ENCODE peak calls at places on chromosomes 2 and 18, in eight cellular contexts. T, R, L, Y, V, D, J and U are unnamed samples.

GRCh38 chr2:64276417-64277095 is 132.3 kb upstream of the PELI1 start:
- DNase-seq in J (no peak), Y (peak), R (peak), D (no peak), L (no peak), V (no peak), T (peak), U (no peak)

GRCh38 chr2:241456546-241456945 is 51.8 kb downstream of the STK25 start:
- DNase-seq in J (no peak), L (no peak), V (no peak), D (no peak), T (no peak), Y (no peak), R (no peak), U (no peak)

GRCh38 chr2:26745609-26746327 is 18.3 kb upstream of the SLC35F6 start:
- DNase-seq in J (peak), D (peak), L (peak), Y (peak), T (peak), R (peak), V (peak), U (peak)

GRCh38 chr2:112243233-112243632 is 11.6 kb downstream of the ZC3H8 start:
- DNase-seq in J (no peak), Y (peak), T (no peak), R (no peak), V (no peak), D (no peak), L (no peak), U (no peak)

GRCh38 chr18:37299471-37300304 is 265.9 kb downstream of the CELF4 start:
- DNase-seq in V (no peak), T (peak), L (peak), R (peak), D (peak), J (peak), Y (peak), U (no peak)

GRCh38 chr2:147696426-147696825 is 148.4 kb upstream of the ACVR2A start:
- DNase-seq in Y (peak), T (peak), R (no peak), L (no peak), V (no peak), D (no peak), J (no peak), U (no peak)

GRCh38 chr2:47009368-47009767 is 93.8 kb upstream of the MCFD2 start:
- DNase-seq in R (no peak), D (no peak), V (no peak), L (no peak), T (no peak), J (no peak), Y (no peak), U (no peak)

GRCh38 chr2:181239400-181239799 is 217.8 kb upstream of the ITGA4 start:
- DNase-seq in Y (peak), V (peak), D (no peak), T (no peak), R (no peak), L (peak), J (no peak), U (no peak)

GRCh38 chr2:100653449-100654045 is 90.8 kb downstream of the PDCL3 start:
- DNase-seq in R (no peak), Y (no peak), T (no peak), D (no peak), J (no peak), V (no peak), L (no peak), U (no peak)

GRCh38 chr2:74417763-74418162 is 3.7 kb downstream of the C2orf81 start:
- DNase-seq in R (no peak), Y (no peak), D (no peak), J (no peak), V (no peak), T (no peak), L (no peak), U (no peak)

GRCh38 chr18:45687617-45688016 is 36.4 kb upstream of the SLC14A1 start:
- DNase-seq in V (peak), L (peak), D (no peak), R (no peak), T (no peak), J (no peak), Y (no peak), U (no peak)

GRCh38 chr2:151973013-151973900 is 125.6 kb downstream of the CACNB4 start:
- DNase-seq in T (no peak), D (no peak), V (no peak), Y (no peak), J (no peak), L (no peak), R (no peak), U (no peak)

GRCh38 chr18:31942301-31942998 is 478 bp downstream of the TRAPPC8 start:
- DNase-seq in T (peak), L (peak), J (peak), V (no peak), D (peak), R (peak), Y (peak), U (peak)

GRCh38 chr2:239937866-239938640 is 87.1 kb downstream of the NDUFA10 start:
- DNase-seq in J (no peak), D (no peak), V (no peak), L (no peak), R (no peak), T (no peak), Y (no peak), U (no peak)

GRCh38 chr18:22110482-22110924 is 58.9 kb upstream of the GATA6 start:
- DNase-seq in R (no peak), T (peak), J (no peak), Y (no peak), L (no peak), D (no peak), V (no peak), U (no peak)

GRCh38 chr2:60706021-60706420 is 50.0 kb upstream of the PAPOLG start:
- DNase-seq in T (no peak), J (no peak), L (no peak), D (no peak), Y (peak), V (no peak), R (no peak), U (no peak)

GRCh38 chr2:61770746-61771145 is 83.1 kb downstream of the FAM161A start:
- DNase-seq in Y (peak), J (no peak), V (no peak), L (no peak), T (peak), R (no peak), D (no peak), U (no peak)

GRCh38 chr18:67766930-67767329 is 250.4 kb upstream of the DSEL start:
- DNase-seq in T (peak), J (no peak), R (peak), Y (peak), L (no peak), V (no peak), D (no peak), U (no peak)

GRCh38 chr2:40844353-40845277 is 392.7 kb upstream of the SLC8A1 start:
- DNase-seq in T (peak), J (no peak), D (peak), L (peak), R (peak), V (no peak), Y (peak), U (no peak)

GRCh38 chr18:10041180-10041579 is 127.4 kb downstream of the VAPA start:
- DNase-seq in Y (no peak), R (no peak), J (peak), L (no peak), V (no peak), T (no peak), D (no peak), U (no peak)

GRCh38 chr2:61534926-61535325 is 3.2 kb downstream of the XPO1 start:
- DNase-seq in Y (no peak), J (no peak), D (no peak), V (no peak), R (no peak), T (no peak), L (no peak), U (no peak)